ENCODE peak calls at places on chromosomes 16 and 17, in eight cellular contexts. U is NK-92 treated with Interleukin-12 subunit alpha and Interleukin-12 subunit beta, amount 100 ng/mL, for 24 hours; X is EL; A is HCT116; N is NCI-H2171; Q is suprapubic skin; M is NCI-H460; O is activated gamma-delta T cell treated with Interleukin-2 at 50 U/mL for 16 hours. H is an unnamed sample.

GRCh38 chr17:17354560-17355357 is 51.6 kb downstream of the NT5M start:
- DNase-seq in O (peak; percentile 76), A (peak; percentile 42), U (peak; percentile 39), X (peak; percentile 66), Q (no peak), M (peak; percentile 64), N (peak; percentile 69), H (peak; percentile 69)

GRCh38 chr17:13182854-13183253 is 165.0 kb upstream of the ELAC2 start:
- DNase-seq in Q (no peak), X (no peak), U (no peak), A (no peak), O (no peak), M (no peak), N (no peak), H (no peak)

GRCh38 chr16:84810518-84811273 is 9.1 kb upstream of the CRISPLD2 start:
- DNase-seq in X (no peak), A (no peak), U (no peak), M (no peak), O (no peak), Q (no peak), N (no peak), H (no peak)

GRCh38 chr16:79656537-79657115 is 56.1 kb upstream of the MAF start:
- DNase-seq in M (no peak), O (no peak), X (no peak), N (no peak), Q (no peak), A (no peak), U (no peak), H (no peak)

GRCh38 chr17:55926276-55926995 is 175.6 kb downstream of the PCTP start:
- DNase-seq in Q (no peak), A (no peak), O (no peak), N (peak; percentile 51), M (no peak), U (no peak), X (no peak), H (no peak)

GRCh38 chr17:48908853-48909394 is 717 bp downstream of the UBE2Z start:
- DNase-seq in O (peak; percentile 80), A (peak; percentile 83), M (peak; percentile 51), U (peak; percentile 93), X (peak; percentile 94), N (peak; percentile 92), Q (peak; percentile 90), H (peak; percentile 56)

GRCh38 chr17:81961087-81961514 is at the start of gene NOTUM:
- DNase-seq in Q (no peak), M (no peak), N (peak; percentile 18), O (no peak), A (no peak), U (no peak), X (peak; percentile 42), H (no peak)

GRCh38 chr16:1960665-1961630 is 1.6 kb downstream of the NDUFB10 start:
- DNase-seq in U (no peak), A (peak; percentile 64), X (peak; percentile 67), O (no peak), M (peak; percentile 55), Q (no peak), N (peak; percentile 76), H (no peak)

GRCh38 chr16:64977211-64977920 is 144.5 kb downstream of the CDH11 start:
- DNase-seq in M (no peak), U (no peak), X (peak; percentile 26), Q (no peak), N (no peak), A (no peak), O (no peak), H (no peak)

GRCh38 chr17:63531022-63531965 is 8.1 kb downstream of the KCNH6 start:
- DNase-seq in O (no peak), M (no peak), A (no peak), X (peak; percentile 14), Q (no peak), U (no peak), N (no peak), H (no peak)

GRCh38 chr17:55774834-55775233 is 24.0 kb downstream of the PCTP start:
- DNase-seq in U (no peak), M (no peak), A (no peak), O (no peak), N (no peak), Q (no peak), X (no peak), H (no peak)

GRCh38 chr16:70475054-70475871 is 20.9 kb downstream of the FCSK start:
- DNase-seq in X (no peak), M (no peak), O (no peak), Q (no peak), N (no peak), U (no peak), A (no peak), H (no peak)

GRCh38 chr16:47058295-47059086 is 85.0 kb upstream of the DNAJA2 start:
- DNase-seq in O (no peak), X (peak; percentile 20), Q (peak; percentile 14), U (no peak), M (no peak), N (no peak), A (no peak), H (no peak)

GRCh38 chr17:81097134-81097942 is 62.4 kb downstream of the BAIAP2 start:
- DNase-seq in U (no peak), A (peak; percentile 75), X (peak; percentile 84), Q (peak; percentile 92), O (peak; percentile 59), N (no peak), M (peak; percentile 59), H (no peak)

GRCh38 chr16:9102379-9102778 is 10.9 kb downstream of the HAPSTR1 start:
- DNase-seq in A (no peak), Q (no peak), U (no peak), M (no peak), N (no peak), X (peak; percentile 93), O (no peak), H (no peak)